ENCODE peak calls at places on chromosomes 7 and 10, in four cellular contexts. H, C, B and Q are unnamed samples.

GRCh38 chr10:26697922-26698608 is 564 bp downstream of the PDSS1 start:
- DNase-seq in H (no peak), C (no peak), B (no peak), Q (no peak)

GRCh38 chr7:20440472-20441105 is 109.9 kb downstream of the ITGB8 start:
- DNase-seq in H (peak; percentile 30), C (peak; percentile 64), B (peak; percentile 18), Q (peak; percentile 59)

GRCh38 chr10:26821699-26822542 is 38.8 kb downstream of the ABI1 start:
- DNase-seq in H (no peak), C (no peak), B (peak; percentile 16), Q (no peak)

GRCh38 chr10:63710703-63711102 is 189.5 kb downstream of the REEP3 start:
- DNase-seq in H (no peak), C (no peak), B (no peak), Q (no peak)

GRCh38 chr10:133143200-133143533 is 16.9 kb upstream of the KNDC1 start:
- DNase-seq in H (no peak), C (no peak), B (no peak), Q (no peak)

GRCh38 chr10:59754951-59755350 is 1.7 kb upstream of the MRLN start:
- DNase-seq in H (no peak), C (no peak), B (no peak), Q (no peak)

GRCh38 chr10:50805981-50806622 is 66.4 kb downstream of the ASAH2B start:
- DNase-seq in H (no peak), C (no peak), B (no peak), Q (no peak)

GRCh38 chr10:5360318-5360915 is 4.3 kb upstream of the UCN3 start:
- DNase-seq in H (no peak), C (no peak), B (no peak), Q (no peak)

GRCh38 chr7:43314379-43315158 is 202.1 kb downstream of the HECW1 start:
- DNase-seq in H (no peak), C (no peak), B (peak; percentile 62), Q (no peak)

GRCh38 chr10:62095341-62096071 is 173.1 kb downstream of the RTKN2 start:
- DNase-seq in H (no peak), C (no peak), B (no peak), Q (no peak)

GRCh38 chr7:44761207-44762161 is 12.8 kb downstream of the ZMIZ2 start:
- DNase-seq in H (peak; percentile 89), C (no peak), B (no peak), Q (peak; percentile 72)

GRCh38 chr7:130492519-130493274 is 812 bp downstream of the MEST start:
- DNase-seq in H (no peak), C (no peak), B (no peak), Q (peak; percentile 50)

GRCh38 chr10:102540023-102540422 is 36.3 kb downstream of the SUFU start:
- DNase-seq in H (no peak), C (no peak), B (peak; percentile 16), Q (no peak)

GRCh38 chr10:354901-355617 is 219.8 kb downstream of the ZMYND11 start:
- DNase-seq in H (no peak), C (no peak), B (no peak), Q (no peak)

GRCh38 chr7:37421820-37422219 is 26.8 kb downstream of the ELMO1 start:
- DNase-seq in H (no peak), C (no peak), B (no peak), Q (no peak)

GRCh38 chr7:70728873-70729552 is 402.9 kb upstream of the GALNT17 start:
- DNase-seq in H (no peak), C (no peak), B (no peak), Q (no peak)

GRCh38 chr7:139709460-139709859 is 68.3 kb downstream of the HIPK2 start:
- DNase-seq in H (peak; percentile 21), C (no peak), B (no peak), Q (no peak)

GRCh38 chr10:102434251-102434913 is 2.0 kb upstream of the CUEDC2 start:
- DNase-seq in H (no peak), C (no peak), B (no peak), Q (no peak)

GRCh38 chr7:35906191-35906908 is 105.5 kb downstream of the SEPTIN7 start:
- DNase-seq in H (peak; percentile 44), C (peak; percentile 60), B (peak; percentile 88), Q (no peak)

GRCh38 chr7:137091396-137091795 is 222.9 kb downstream of the CHRM2 start:
- DNase-seq in H (no peak), C (no peak), B (no peak), Q (no peak)

GRCh38 chr10:123988694-123989093 is 97.1 kb upstream of the CPXM2 start:
- DNase-seq in H (no peak), C (no peak), B (no peak), Q (no peak)

GRCh38 chr7:25790261-25790660 is 361.7 kb upstream of the NFE2L3 start:
- DNase-seq in H (no peak), C (no peak), B (no peak), Q (no peak)

GRCh38 chr10:19532411-19532810 is 283.8 kb upstream of the PLXDC2 start:
- DNase-seq in H (no peak), C (no peak), B (no peak), Q (no peak)

GRCh38 chr10:84184517-84184916 is 9.8 kb upstream of the CDHR1 start:
- DNase-seq in H (no peak), C (no peak), B (no peak), Q (no peak)

GRCh38 chr10:79445217-79445707 is at the start of gene ZCCHC24:
- DNase-seq in H (peak; percentile 65), C (peak; percentile 72), B (peak; percentile 50), Q (no peak)

GRCh38 chr10:42990016-42990720 is 86.7 kb upstream of the RET start:
- DNase-seq in H (no peak), C (no peak), B (no peak), Q (no peak)

GRCh38 chr10:122117475-122117874 is 128.5 kb downstream of the TACC2 start:
- DNase-seq in H (no peak), C (no peak), B (no peak), Q (no peak)

GRCh38 chr10:52466464-52466863 is 152.4 kb downstream of the DKK1 start:
- DNase-seq in H (no peak), C (no peak), B (no peak), Q (peak; percentile 29)

GRCh38 chr10:58453098-58453497 is 59.6 kb upstream of the BICC1 start:
- DNase-seq in H (no peak), C (no peak), B (no peak), Q (no peak)

GRCh38 chr10:110498982-110499795 is 1.5 kb downstream of the DUSP5 start:
- DNase-seq in H (peak; percentile 46), C (peak; percentile 42), B (peak; percentile 71), Q (peak; percentile 65)

GRCh38 chr10:25933653-25934608 is at the start of gene MYO3A:
- DNase-seq in H (no peak), C (peak; percentile 30), B (no peak), Q (peak; percentile 61)

GRCh38 chr10:127547997-127548396 is 1.1 kb upstream of the NPS start:
- DNase-seq in H (no peak), C (no peak), B (no peak), Q (no peak)

GRCh38 chr10:50438049-50438936 is 185.5 kb downstream of the SGMS1 start:
- DNase-seq in H (no peak), C (no peak), B (no peak), Q (no peak)

GRCh38 chr10:1655367-1655766 is 82.0 kb downstream of the ADARB2 start:
- DNase-seq in H (no peak), C (no peak), B (no peak), Q (no peak)

GRCh38 chr10:1653321-1653720 is 84.0 kb downstream of the ADARB2 start:
- DNase-seq in H (no peak), C (no peak), B (no peak), Q (no peak)

GRCh38 chr10:1654811-1655356 is 82.4 kb downstream of the ADARB2 start:
- DNase-seq in H (no peak), C (no peak), B (no peak), Q (no peak)

GRCh38 chr10:1652151-1652550 is 85.2 kb downstream of the ADARB2 start:
- DNase-seq in H (no peak), C (no peak), B (no peak), Q (no peak)

DNA sequence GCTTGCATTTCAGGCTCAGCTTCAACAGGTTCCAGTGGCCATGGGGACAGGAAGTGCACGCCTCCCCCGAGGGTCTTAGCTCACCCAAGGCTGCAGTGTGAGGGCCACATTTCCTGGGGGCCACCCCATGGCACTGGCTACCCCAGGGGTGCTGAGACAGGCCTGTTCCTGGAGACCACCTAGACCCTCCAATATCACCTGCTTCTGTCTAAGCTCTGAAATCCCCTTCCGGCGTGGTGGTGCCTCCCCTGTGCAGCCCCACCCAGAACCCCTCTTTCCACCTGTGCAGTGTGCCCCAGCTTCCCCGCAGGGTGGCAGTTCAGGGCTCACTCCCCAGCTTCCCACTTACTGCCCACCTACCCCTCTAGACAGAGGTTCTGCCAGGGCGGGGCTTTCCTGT is 83.1 kb downstream of the ADARB2 start:
- DNase-seq in H (no peak), C (no peak), B (no peak), Q (no peak)
- H3K9me3 ChIP-seq in H (no peaks in the 10 kb centered on the region), C (no peaks in the 10 kb centered on the region), B (no peaks in the 10 kb centered on the region), Q (no peaks in the 10 kb centered on the region)

GRCh38 chr7:100221767-100222444 is 2.2 kb downstream of the PVRIG start:
- DNase-seq in H (no peak), C (no peak), B (no peak), Q (no peak)

GRCh38 chr7:100222445-100223132 is 2.8 kb downstream of the PVRIG start:
- DNase-seq in H (no peak), C (no peak), B (no peak), Q (no peak)

GRCh38 chr7:100215895-100216294 is 3.9 kb upstream of the PVRIG start:
- DNase-seq in H (peak; percentile 44), C (peak; percentile 58), B (no peak), Q (peak; percentile 68)

GRCh38 chr7:100220833-100221718 is 1.3 kb downstream of the PVRIG start:
- DNase-seq in H (peak; percentile 34), C (no peak), B (peak; percentile 97), Q (peak; percentile 50)

DNA sequence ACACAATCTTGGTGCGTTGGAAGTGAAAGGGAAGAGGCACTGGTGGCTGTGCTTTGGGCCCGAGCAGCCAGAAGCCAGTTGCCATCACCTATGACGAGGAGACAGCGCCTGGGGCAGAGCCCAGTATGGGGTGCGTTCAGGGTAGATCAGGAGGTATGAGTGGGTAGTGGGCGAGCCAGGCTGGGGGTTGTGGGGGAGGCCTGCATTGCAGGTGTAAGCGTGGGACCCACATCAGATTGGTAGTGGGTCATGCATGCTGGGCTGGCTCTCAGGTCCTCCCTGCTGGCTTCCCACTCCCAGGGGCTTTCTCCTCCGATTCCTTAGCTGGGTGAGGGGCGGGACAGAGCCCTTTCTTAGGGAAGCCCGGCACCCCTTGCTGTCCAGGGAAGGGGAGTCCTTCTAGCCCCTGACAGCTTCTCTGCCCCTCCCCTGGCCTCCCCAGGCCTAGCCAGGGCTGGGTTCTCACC is 445 bp upstream of the PVRIG start:
- DNase-seq in H (no peak), C (no peak), B (peak; percentile 46), Q (no peak)
- H3K27ac ChIP-seq in H (peak overlapping the region; percentile 80), C (no peak overlapping the region), B (peak overlapping the region; percentile 99), Q (no peak overlapping the region)

DNA sequence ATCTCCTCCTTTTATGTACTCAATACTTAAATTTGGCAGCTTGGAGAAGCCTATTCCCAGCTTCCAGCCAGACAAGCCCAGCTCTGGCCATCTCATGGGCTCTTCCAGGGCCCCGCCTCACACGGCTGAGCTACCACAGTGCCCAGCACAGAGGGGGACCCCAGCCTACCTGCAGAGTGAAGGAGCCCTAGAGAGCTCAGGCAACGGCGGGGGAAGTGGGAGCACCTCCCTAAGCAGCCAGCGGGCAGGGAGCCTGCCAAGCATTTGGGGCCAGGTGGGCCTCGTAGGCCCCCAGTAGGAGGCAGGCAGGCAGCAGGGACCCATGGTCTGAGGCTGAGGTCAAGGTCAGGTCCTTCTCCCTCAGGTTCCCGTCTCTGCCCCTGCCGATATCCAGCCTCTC is 29.1 kb upstream of the SMARCD3 start:
- DNase-seq in H (no peak), C (no peak), B (no peak), Q (no peak)
- H3K4me3 ChIP-seq in H (no peak overlapping the region), C (no peak overlapping the region), B (no peak overlapping the region), Q (no peak overlapping the region)

GRCh38 chr7:140877249-140877524 is 47.5 kb downstream of the BRAF start:
- DNase-seq in H (no peak), C (no peak), B (no peak), Q (no peak)
- H3K9me3 ChIP-seq in H (no peaks in the 10 kb centered on the region), C (no peaks in the 10 kb centered on the region), B (no peaks in the 10 kb centered on the region), Q (no peaks in the 10 kb centered on the region)